ENCODE peak calls at places on chromosomes 4 and X, in six cellular contexts. W, E, R, I, N and X are unnamed samples.

GRCh38 chr4:16916719-16917337 is 18.4 kb upstream of the LDB2 start:
- DNase-seq in I (peak; percentile 71), R (peak; percentile 95), E (peak; percentile 81), N (peak; percentile 62), W (no peak), X (peak; percentile 95)

GRCh38 chr4:1216869-1217294 is 32.0 kb downstream of the CTBP1 start:
- DNase-seq in I (peak; percentile 81), W (no peak), N (no peak), R (no peak), E (peak; percentile 94), X (no peak)

GRCh38 chrX:34656842-34657780 is at the start of gene TMEM47:
- DNase-seq in N (peak; percentile 54), E (peak; percentile 73), I (no peak), W (peak; percentile 68), R (peak; percentile 87), X (peak; percentile 97)

GRCh38 chr4:6200011-6200921 is at the start of gene JAKMIP1:
- DNase-seq in W (peak; percentile 77), I (peak; percentile 84), R (peak; percentile 80), N (peak; percentile 80), E (peak; percentile 89), X (peak; percentile 97)

GRCh38 chr4:105503484-105503883 is 29.6 kb upstream of the PPA2 start:
- DNase-seq in W (no peak), E (no peak), R (no peak), N (no peak), I (no peak), X (no peak)

GRCh38 chr4:10077101-10077491 is 39.5 kb downstream of the WDR1 start:
- DNase-seq in R (no peak), N (no peak), I (no peak), E (no peak), W (no peak), X (peak; percentile 40)

GRCh38 chr4:122045533-122045932 is 93.7 kb upstream of the TRPC3 start:
- DNase-seq in R (no peak), E (no peak), I (no peak), W (peak; percentile 66), N (no peak), X (no peak)

GRCh38 chr4:3786196-3786869 is 20.1 kb downstream of the ADRA2C start:
- DNase-seq in N (no peak), E (no peak), R (no peak), I (no peak), W (no peak), X (no peak)

GRCh38 chrX:121755541-121755940 is 708.1 kb downstream of the GLUD2 start:
- DNase-seq in E (no peak), I (no peak), W (no peak), R (no peak), N (no peak), X (no peak)

GRCh38 chrX:74509989-74510388 is 88.7 kb downstream of the SLC16A2 start:
- DNase-seq in R (no peak), I (no peak), E (no peak), W (no peak), N (no peak), X (no peak)

GRCh38 chr4:144787365-144788263 is 141.7 kb downstream of the HHIP start:
- DNase-seq in E (no peak), N (no peak), W (no peak), I (peak; percentile 46), R (peak; percentile 76), X (no peak)

GRCh38 chr4:101135371-101136010 is 211.8 kb downstream of the PPP3CA start:
- DNase-seq in E (no peak), I (peak; percentile 10), R (no peak), W (no peak), N (no peak), X (no peak)

GRCh38 chr4:119048446-119048845 is 87.2 kb upstream of the MYOZ2 start:
- DNase-seq in N (no peak), I (no peak), R (no peak), E (no peak), W (no peak), X (no peak)

GRCh38 chrX:9530848-9531274 is 66.0 kb downstream of the TBL1X start:
- DNase-seq in R (peak; percentile 84), N (peak; percentile 71), I (peak; percentile 73), E (peak; percentile 90), W (peak; percentile 57), X (peak; percentile 90)
- H3K4me1 ChIP-seq in R (peaks cover 29% of the 10 kb centered on the region), N (no peaks in the 10 kb centered on the region), I (peaks cover 59% of the 10 kb centered on the region), E (peaks cover 36% of the 10 kb centered on the region), W (no peaks in the 10 kb centered on the region), X (no peaks in the 10 kb centered on the region)

DNA sequence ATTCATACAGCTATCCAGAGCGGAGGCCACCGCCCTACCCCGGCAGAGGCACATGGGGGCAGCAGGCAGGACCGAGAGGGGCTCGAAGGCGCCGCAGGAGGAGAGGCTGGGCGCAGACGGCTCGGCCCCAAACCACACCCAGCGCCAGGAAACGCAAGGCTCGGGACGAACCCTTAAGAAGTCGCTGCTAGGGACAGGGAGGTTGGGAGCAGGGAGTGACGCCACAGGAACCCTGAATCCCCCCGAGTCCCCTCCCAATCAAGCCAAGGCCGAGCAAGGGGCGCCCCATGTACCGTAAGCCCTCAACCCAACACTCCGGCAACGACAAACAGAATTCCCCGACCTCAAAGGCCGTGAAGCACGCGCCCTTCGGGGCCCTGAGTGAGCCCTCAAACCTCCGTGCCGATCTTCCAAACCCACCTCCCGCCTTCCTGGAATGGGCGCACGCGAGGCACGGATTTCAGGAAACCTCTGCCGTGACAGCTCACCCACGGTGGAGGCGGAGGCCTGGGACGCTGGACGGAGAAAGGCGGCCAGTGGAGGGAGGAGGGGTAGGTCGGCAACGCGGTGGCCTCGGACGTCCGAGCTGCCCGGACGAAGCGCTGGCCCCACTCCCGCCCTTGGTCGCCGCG is 1.8 kb downstream of the ZFYVE28 start:
- DNase-seq in R (peak; percentile 85), W (no peak), N (peak; percentile 23), E (peak; percentile 85), I (no peak), X (peak; percentile 90)
- H3K4me1 ChIP-seq in R (peaks cover 42% of the 10 kb centered on the region), W (peaks cover 24% of the 10 kb centered on the region), N (peaks cover 36% of the 10 kb centered on the region), E (peaks cover 69% of the 10 kb centered on the region), I (peaks cover 26% of the 10 kb centered on the region), X (peaks cover 5% of the 10 kb centered on the region)

DNA sequence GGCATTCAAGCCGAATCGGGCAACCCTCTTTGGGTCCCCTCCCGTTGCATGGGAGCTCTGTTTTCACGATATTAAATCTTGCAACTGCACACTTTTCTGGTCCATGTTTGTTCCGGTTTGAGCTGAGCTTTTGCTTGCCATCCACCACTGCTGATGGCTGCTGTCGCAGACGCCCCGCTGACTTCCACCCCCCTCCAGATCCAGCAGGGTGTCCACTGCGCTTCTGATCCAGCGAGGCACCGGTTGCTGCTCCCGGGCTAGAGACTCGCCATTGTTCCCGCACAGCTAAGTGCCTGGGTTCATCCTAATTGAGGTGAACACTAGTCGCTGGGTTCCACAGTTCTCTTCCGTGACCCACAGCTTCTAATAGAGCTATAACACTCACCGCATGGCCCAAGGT is 13.3 kb downstream of the ACOX3 start:
- DNase-seq in E (no peak), W (no peak), R (no peak), N (no peak), I (no peak), X (no peak)
- H3K4me1 ChIP-seq in E (peaks cover 26% of the 10 kb centered on the region), W (peaks cover 4% of the 10 kb centered on the region), R (no peaks in the 10 kb centered on the region), N (peaks cover 5% of the 10 kb centered on the region), I (peaks cover 11% of the 10 kb centered on the region), X (no peaks in the 10 kb centered on the region)

DNA sequence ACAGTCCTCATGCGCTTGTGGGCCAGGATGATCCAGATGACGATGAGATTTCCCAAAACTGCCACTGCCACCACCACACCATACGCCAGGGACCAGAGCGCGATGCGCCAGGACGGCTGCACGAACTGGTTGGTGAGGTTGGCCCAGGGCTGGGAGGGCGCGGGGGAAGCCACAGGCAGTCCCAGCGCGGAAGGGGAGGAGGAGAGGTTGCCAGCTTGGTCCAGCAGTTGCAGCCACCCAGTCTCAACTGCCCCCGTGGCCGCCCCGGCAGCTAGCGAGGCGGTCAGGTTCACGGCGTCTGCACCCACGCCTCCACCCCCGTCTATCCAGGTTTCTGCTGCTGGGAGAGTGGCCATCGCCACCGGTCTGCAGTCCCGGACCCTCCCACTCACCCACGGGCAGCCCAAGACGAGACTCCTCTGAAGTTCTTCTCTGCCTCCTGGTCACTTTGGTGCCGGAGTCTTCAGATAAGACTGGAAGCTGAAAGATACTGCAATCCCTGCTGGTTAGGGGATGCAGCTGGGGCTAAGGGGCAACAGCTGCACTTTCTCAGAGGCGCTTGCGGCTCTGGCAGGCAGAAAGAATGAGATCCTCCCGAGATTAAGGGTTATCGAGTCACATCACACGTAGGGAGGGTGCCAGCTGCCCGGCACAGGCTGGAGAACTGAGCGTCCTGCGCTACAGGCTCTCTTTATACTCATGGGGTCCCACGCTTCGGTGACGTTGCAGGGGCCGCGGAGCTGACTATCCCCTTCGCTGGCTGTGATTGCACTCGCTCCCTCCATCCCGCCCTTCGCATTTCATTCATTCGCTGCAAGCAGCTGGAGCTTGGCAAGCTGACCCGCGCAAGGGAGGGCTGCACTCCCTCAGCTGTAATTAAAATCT is at the start of gene TACR3:
- DNase-seq in I (no peak), N (no peak), W (no peak), R (peak; percentile 78), E (peak; percentile 65), X (peak; percentile 85)
- H3K4me1 ChIP-seq in I (no peaks in the 10 kb centered on the region), N (no peaks in the 10 kb centered on the region), W (peaks cover 3% of the 10 kb centered on the region), R (peaks cover 4% of the 10 kb centered on the region), E (no peaks in the 10 kb centered on the region), X (no peaks in the 10 kb centered on the region)

GRCh38 chrX:10032147-10032546 is 65.0 kb downstream of the CLDN34 start:
- DNase-seq in R (no peak), E (no peak), N (no peak), W (no peak), I (no peak), X (no peak)

GRCh38 chrX:10031743-10032142 is 64.6 kb downstream of the CLDN34 start:
- DNase-seq in N (no peak), I (peak; percentile 51), W (no peak), R (no peak), E (no peak), X (no peak)

GRCh38 chrX:10025742-10026493 is 58.8 kb downstream of the CLDN34 start:
- DNase-seq in R (no peak), W (no peak), N (no peak), I (no peak), E (no peak), X (no peak)

GRCh38 chrX:10030570-10030969 is 63.4 kb downstream of the CLDN34 start:
- DNase-seq in R (no peak), I (no peak), N (no peak), E (no peak), W (no peak), X (no peak)

GRCh38 chrX:10028283-10029104 is 61.3 kb downstream of the CLDN34 start:
- DNase-seq in R (no peak), I (no peak), N (no peak), E (no peak), W (no peak), X (no peak)
- H3K4me1 ChIP-seq in R (no peaks in the 10 kb centered on the region), I (peaks cover 21% of the 10 kb centered on the region), N (peaks cover 17% of the 10 kb centered on the region), E (no peaks in the 10 kb centered on the region), W (no peaks in the 10 kb centered on the region), X (no peaks in the 10 kb centered on the region)

GRCh38 chr4:184471872-184472539 is 2.3 kb downstream of the IRF2 start:
- DNase-seq in R (no peak), E (no peak), N (no peak), W (no peak), I (peak; percentile 84), X (peak; percentile 59)
- H3K4me1 ChIP-seq in R (peaks cover 31% of the 10 kb centered on the region), E (peaks cover 68% of the 10 kb centered on the region), N (no peaks in the 10 kb centered on the region), W (peaks cover 16% of the 10 kb centered on the region), I (peaks cover 50% of the 10 kb centered on the region), X (peaks cover 5% of the 10 kb centered on the region)

GRCh38 chrX:48715066-48715465 is 18.5 kb downstream of the SUV39H1 start:
- DNase-seq in I (no peak), N (no peak), E (no peak), R (no peak), W (no peak), X (no peak)
- H3K4me1 ChIP-seq in I (no peaks in the 10 kb centered on the region), N (peaks cover 19% of the 10 kb centered on the region), E (no peaks in the 10 kb centered on the region), R (no peaks in the 10 kb centered on the region), W (no peaks in the 10 kb centered on the region), X (no peaks in the 10 kb centered on the region)

GRCh38 chr4:78568640-78569261 is 17.2 kb downstream of the ANXA3 start:
- DNase-seq in W (no peak), R (no peak), E (no peak), N (peak; percentile 48), I (no peak), X (no peak)
- H3K4me1 ChIP-seq in W (peaks cover 6% of the 10 kb centered on the region), R (peaks cover 20% of the 10 kb centered on the region), E (no peaks in the 10 kb centered on the region), N (peaks cover 70% of the 10 kb centered on the region), I (no peaks in the 10 kb centered on the region), X (peaks cover 13% of the 10 kb centered on the region)